ENCODE peak calls at places on chromosomes 5 and 9, in five cellular contexts. B, J, E, F and R are unnamed samples. For H3K27me3, the result is how much of the 10 kb centered on the place peaks cover.

GRCh38 chr9:77021289-77021927 is 2.0 kb downstream of the FOXB2 start:
- DNase-seq in J (no peak), E (no peak), F (no peak), B (no peak), R (no peak)

GRCh38 chr9:94780516-94780950 is 54.0 kb downstream of the AOPEP start:
- DNase-seq in F (no peak), J (no peak), B (no peak), E (no peak), R (no peak)

GRCh38 chr5:178545156-178545555 is 45.0 kb downstream of the COL23A1 start:
- DNase-seq in B (no peak), E (no peak), J (peak), F (no peak), R (no peak)

GRCh38 chr5:181190711-181191525 is 14.1 kb downstream of the TRIM7 start:
- DNase-seq in E (peak), F (peak), J (peak), B (peak), R (peak)

GRCh38 chr9:133000842-133001241 is 22.3 kb downstream of the GFI1B start:
- DNase-seq in J (no peak), F (peak), E (no peak), B (no peak), R (no peak)

GRCh38 chr5:178287791-178288105 is 55.1 kb upstream of the PHYKPL start:
- DNase-seq in B (no peak), E (no peak), F (no peak), J (no peak), R (no peak)

GRCh38 chr9:122356627-122357026 is 14.2 kb upstream of the PTGS1 start:
- DNase-seq in J (no peak), F (peak), E (no peak), B (no peak), R (no peak)

GRCh38 chr9:34125681-34126206 is 754 bp downstream of the DCAF12 start:
- DNase-seq in F (peak), J (no peak), E (no peak), B (peak), R (no peak)

GRCh38 chr5:126395198-126395597 is 28.0 kb upstream of the GRAMD2B start:
- DNase-seq in E (no peak), B (no peak), J (no peak), F (no peak), R (no peak)

GRCh38 chr9:112532427-112532826 is 45.8 kb downstream of the KIAA1958 start:
- DNase-seq in J (no peak), B (no peak), E (peak), F (no peak), R (no peak)

GRCh38 chr5:20113031-20113685 is 125.2 kb upstream of the CDH18 start:
- DNase-seq in J (no peak), F (no peak), B (no peak), E (no peak), R (no peak)

GRCh38 chr9:96874947-96875459 is 20.7 kb upstream of the ZNF782 start:
- DNase-seq in J (no peak), B (peak), F (no peak), E (no peak), R (peak)

GRCh38 chr5:135034186-135034962 is at the start of gene PITX1:
- DNase-seq in F (peak), J (peak), E (no peak), B (peak), R (no peak)

GRCh38 chr5:32020971-32021370 is 153.1 kb downstream of the GOLPH3 start:
- DNase-seq in J (no peak), E (no peak), B (no peak), F (no peak), R (no peak)

GRCh38 chr5:84249918-84250635 is 134.6 kb downstream of the EDIL3 start:
- DNase-seq in E (no peak), F (peak), B (no peak), J (no peak), R (no peak)

GRCh38 chr5:54470677-54471076 is 15.2 kb downstream of the HSPB3 start:
- DNase-seq in F (no peak), J (no peak), E (no peak), B (no peak), R (no peak)

GRCh38 chr5:96597441-96598020 is 64.6 kb upstream of the CAST start:
- DNase-seq in E (no peak), F (no peak), B (no peak), J (no peak), R (no peak)

GRCh38 chr5:71586052-71586940 is 844 bp upstream of the MCCC2 start:
- DNase-seq in F (peak), B (peak), J (no peak), E (no peak), R (no peak)

GRCh38 chr5:10719965-10720364 is 41.1 kb downstream of the DAP start:
- DNase-seq in J (no peak), E (no peak), B (no peak), F (no peak), R (no peak)

GRCh38 chr9:95808001-95808400 is 67.5 kb upstream of the ERCC6L2 start:
- DNase-seq in B (no peak), F (no peak), J (no peak), E (no peak), R (no peak)

GRCh38 chr9:21998026-21998425 is 3.4 kb downstream of the CDKN2B-AS1 start:
- DNase-seq in J (no peak), F (no peak), B (no peak), E (no peak), R (no peak)

GRCh38 chr5:123180178-123180577 is 91.1 kb downstream of the PRDM6 start:
- DNase-seq in F (no peak), J (no peak), E (no peak), B (no peak), R (no peak)

GRCh38 chr9:32378993-32379729 is 5.3 kb upstream of the ACO1 start:
- DNase-seq in E (peak), J (no peak), B (peak), F (peak), R (peak)

GRCh38 chr5:84286662-84287061 is 98.0 kb downstream of the EDIL3 start:
- DNase-seq in J (no peak), F (no peak), B (no peak), E (no peak), R (no peak)

GRCh38 chr5:176754376-176754942 is 55.9 kb upstream of the UNC5A start:
- DNase-seq in B (no peak), J (no peak), F (no peak), E (no peak), R (no peak)

GRCh38 chr9:134048582-134048968 is 19.3 kb downstream of the BRD3 start:
- DNase-seq in B (no peak), F (no peak), E (no peak), J (no peak), R (no peak)

GRCh38 chr5:179974946-179975712 is 67.4 kb upstream of the TBC1D9B start:
- DNase-seq in J (no peak), F (peak), B (peak), E (no peak), R (peak)

GRCh38 chr5:139552893-139553575 is 8.1 kb upstream of the UBE2D2 start:
- DNase-seq in E (no peak), F (no peak), B (peak), J (no peak), R (no peak)

GRCh38 chr9:120626512-120626911 is 46.5 kb upstream of the CDK5RAP2 start:
- DNase-seq in B (no peak), J (no peak), F (no peak), E (no peak), R (no peak)

GRCh38 chr9:98538626-98539031 is 170.1 kb downstream of the GABBR2 start:
- DNase-seq in B (no peak), J (no peak), F (no peak), E (no peak), R (no peak)

GRCh38 chr5:127702913-127703575 is at the start of gene CCDC192:
- DNase-seq in F (no peak), E (no peak), B (no peak), J (no peak), R (no peak)

GRCh38 chr5:87029951-87030350 is 237.7 kb upstream of the RASA1 start:
- DNase-seq in E (no peak), F (no peak), B (no peak), J (no peak), R (no peak)

GRCh38 chr5:149452007-149452664 is 73.0 kb upstream of the IL17B start:
- DNase-seq in B (no peak), J (no peak), E (peak), F (no peak), R (no peak)

GRCh38 chr9:109181284-109181683 is 14.2 kb upstream of the FRRS1L start:
- DNase-seq in B (peak), F (no peak), E (no peak), J (no peak), R (peak)

GRCh38 chr9:122134822-122135528 is 24.6 kb downstream of the NDUFA8 start:
- DNase-seq in B (no peak), E (no peak), F (no peak), J (no peak), R (no peak)

GRCh38 chr9:90857103-90857502 is 55.5 kb downstream of the SYK start:
- DNase-seq in J (no peak), E (no peak), F (no peak), B (no peak), R (no peak)

GRCh38 chr9:71285191-71285656 is 163.8 kb upstream of the TRPM3 start:
- DNase-seq in F (peak), B (peak), J (no peak), E (no peak), R (no peak)

GRCh38 chr5:77855369-77855768 is 79.2 kb upstream of the TBCA start:
- DNase-seq in J (no peak), B (no peak), E (no peak), F (no peak), R (no peak)

DNA sequence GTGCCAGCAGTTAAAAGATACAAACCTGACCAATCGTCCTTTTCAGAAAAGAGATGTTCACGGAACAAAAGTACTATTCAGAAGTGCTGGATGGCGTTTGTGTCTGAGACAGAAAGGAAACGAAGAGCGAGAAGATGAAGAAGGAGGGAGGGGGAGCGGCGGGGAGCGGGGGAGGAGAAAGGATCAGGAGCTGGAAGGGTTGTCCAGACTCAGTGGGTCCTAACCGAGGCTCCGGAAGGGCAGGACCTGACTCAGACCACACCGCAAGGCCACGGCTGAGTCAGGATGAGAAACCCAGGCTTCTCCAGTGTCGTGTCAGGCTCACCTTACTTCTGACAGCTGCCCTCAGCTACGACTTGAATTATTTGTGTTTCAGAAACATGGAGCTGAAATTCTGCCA is 46.2 kb downstream of the PAX5 start:
- DNase-seq in J (no peak), E (no peak), F (no peak), B (no peak), R (no peak)
- H3K27me3 ChIP-seq in J (under half), E (under half), F (under half), B (under half), R (under half)

DNA sequence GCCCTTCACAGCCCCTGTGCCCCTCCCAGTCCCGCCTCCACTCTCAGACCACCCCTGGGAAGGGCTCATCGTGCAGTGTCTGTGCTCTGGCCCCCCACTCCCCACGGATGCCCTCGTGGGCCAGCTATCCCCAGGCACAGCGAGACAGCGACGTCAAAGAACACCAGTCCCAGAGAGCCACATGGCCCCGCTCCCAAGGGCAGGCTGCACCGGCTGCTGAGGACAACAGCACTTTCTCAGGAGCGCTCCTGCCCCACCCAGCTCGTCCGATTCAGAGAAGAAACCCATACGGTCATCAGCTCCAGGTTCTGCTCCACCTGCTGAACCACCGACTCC is 4.8 kb upstream of the SNAPC4 start:
- DNase-seq in B (no peak), J (no peak), E (no peak), F (no peak), R (no peak)
- H3K27me3 ChIP-seq in B (under half), J (under half), E (under half), F (under half), R (under half)

DNA sequence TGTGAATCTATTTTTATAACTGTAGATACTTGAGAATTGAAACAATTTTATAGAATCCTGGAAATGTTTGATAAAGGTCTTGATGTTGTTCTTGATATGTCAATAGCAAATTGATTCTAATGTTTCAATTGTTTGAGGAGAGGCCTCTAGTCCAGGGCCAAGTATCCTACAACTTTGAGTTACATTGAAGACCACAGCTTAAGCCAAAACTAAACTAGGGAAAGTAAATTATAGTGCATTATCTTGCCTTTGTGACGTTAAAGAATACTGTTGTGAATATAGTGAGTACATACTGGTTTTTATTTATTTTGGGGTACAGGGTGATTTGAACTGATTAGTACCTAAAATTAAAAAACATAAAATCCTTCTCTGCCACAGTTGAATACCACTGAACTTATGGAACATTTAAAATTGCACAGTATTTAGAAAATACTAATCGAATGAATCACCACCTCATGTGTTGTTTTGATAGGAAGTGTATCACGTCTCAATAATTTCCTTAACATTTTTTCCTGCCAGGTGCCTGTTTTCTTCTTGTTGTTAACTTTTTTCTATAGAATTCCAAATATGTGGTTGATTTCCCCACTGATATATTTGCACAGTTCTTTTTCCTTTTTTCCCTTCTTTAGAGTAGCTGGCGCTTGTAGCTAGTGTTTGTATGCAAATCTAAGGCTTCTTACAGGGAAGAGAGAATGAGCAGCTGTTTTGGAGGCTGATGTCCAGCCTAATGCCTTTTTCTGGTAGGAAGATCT is 12.5 kb downstream of the ARHGEF28 start:
- DNase-seq in F (no peak), J (no peak), B (no peak), E (no peak), R (no peak)
- H3K27me3 ChIP-seq in F (under half), J (under half), B (under half), E (under half), R (under half)

GRCh38 chr9:129669946-129670345 is 4.5 kb downstream of the PRRX2 start:
- DNase-seq in E (no peak), J (no peak), F (no peak), B (no peak), R (no peak)

GRCh38 chr9:129667378-129667777 is 1.9 kb downstream of the PRRX2 start:
- DNase-seq in F (no peak), E (no peak), B (no peak), J (no peak), R (no peak)

GRCh38 chr9:129667850-129668249 is 2.4 kb downstream of the PRRX2 start:
- DNase-seq in F (no peak), J (no peak), E (no peak), B (no peak), R (no peak)

GRCh38 chr9:129671065-129671464 is 5.6 kb downstream of the PRRX2 start:
- DNase-seq in E (no peak), J (no peak), B (no peak), F (no peak), R (no peak)

DNA sequence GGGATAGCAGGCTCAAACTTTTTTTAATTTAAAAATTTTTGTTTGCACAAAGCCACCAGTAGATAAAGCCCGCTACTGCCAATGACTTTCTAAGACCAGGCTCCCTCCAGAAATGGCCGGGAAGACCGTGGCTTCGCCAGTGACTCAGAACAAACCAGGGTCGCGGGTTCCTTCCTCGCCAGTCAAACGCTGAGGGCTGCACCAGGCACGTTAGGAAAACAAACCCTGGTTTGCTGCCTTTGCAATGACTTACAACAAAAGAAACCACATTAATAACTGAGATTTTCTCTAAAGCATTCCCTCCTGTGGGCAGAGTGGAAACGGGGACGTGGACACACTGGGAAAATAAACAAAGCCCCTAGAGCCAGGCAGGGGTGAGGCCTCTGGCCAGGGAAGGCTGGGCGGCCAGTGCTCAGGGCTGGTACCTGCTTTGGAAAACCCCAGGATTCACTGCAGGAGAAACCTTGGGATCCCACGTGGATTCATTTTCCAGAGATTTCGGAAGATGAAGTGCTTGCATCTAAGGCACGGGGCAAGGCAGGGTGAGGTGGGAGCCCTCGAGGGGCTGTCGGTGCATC is 3.8 kb downstream of the PRRX2 start:
- DNase-seq in B (no peak), E (no peak), F (no peak), J (no peak), R (no peak)
- H3K27me3 ChIP-seq in B (half or more), E (under half), F (under half), J (under half), R (under half)

DNA sequence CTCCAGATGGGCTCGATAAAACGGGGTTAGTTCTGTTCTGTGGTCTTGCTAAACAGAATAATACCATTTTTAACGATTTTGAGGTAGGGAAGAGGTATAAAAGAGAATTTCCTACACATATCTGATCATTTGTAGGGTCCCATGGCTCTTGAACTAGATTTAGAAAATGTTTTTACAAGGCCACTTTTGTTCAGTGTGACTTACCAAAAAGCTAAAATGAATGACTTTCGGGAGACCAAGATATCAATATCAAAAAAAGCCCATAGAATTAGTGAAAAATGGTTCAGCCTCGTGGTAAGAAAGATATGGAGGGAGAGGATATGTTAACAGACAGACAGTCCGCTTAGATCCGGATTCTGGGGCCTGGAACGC is 3.2 kb downstream of the NR2F1-AS1 start:
- DNase-seq in B (no peak), E (no peak), J (no peak), F (no peak), R (no peak)
- H3K27me3 ChIP-seq in B (under half), E (under half), J (under half), F (under half), R (under half)